ENCODE peak calls at places on chromosomes 1 and 21, in eight cellular contexts. A is neural progenitor cell, F is HCT116, J is GM23338, T is GM23248, Q is PC-3, O is hepatocyte, E is SK-N-SH. K is an unnamed sample. For H3K4me1, the result is how much of the 10 kb centered on the place peaks cover.

GRCh38 chr1:200362421-200362820 is 47.4 kb downstream of the ZNF281 start:
- DNase-seq in J (peak), A (peak), E (no peak), T (no peak), O (no peak), F (no peak), Q (no peak), K (no peak)

GRCh38 chr1:184060316-184060715 is 8.8 kb downstream of the TSEN15 start:
- DNase-seq in Q (no peak), T (peak), A (no peak), E (no peak), F (no peak), O (no peak), J (no peak), K (no peak)

GRCh38 chr1:100629391-100629790 is 90.2 kb upstream of the VCAM1 start:
- DNase-seq in A (no peak), Q (peak), F (no peak), E (no peak), J (no peak), T (peak), O (no peak), K (no peak)

GRCh38 chr1:228975238-228975929 is 240.1 kb downstream of the RHOU start:
- DNase-seq in J (no peak), A (no peak), O (no peak), E (no peak), F (no peak), T (no peak), Q (no peak), K (no peak)

GRCh38 chr21:39221997-39222486 is 38.8 kb upstream of the PSMG1 start:
- DNase-seq in Q (no peak), E (no peak), A (no peak), F (no peak), J (no peak), O (no peak), T (no peak), K (no peak)

GRCh38 chr1:206792939-206793607 is 20.8 kb upstream of the IL10 start:
- DNase-seq in A (no peak), E (no peak), T (no peak), O (no peak), F (no peak), Q (no peak), J (no peak), K (no peak)

GRCh38 chr1:244865028-244865371 is 657 bp upstream of the HNRNPU start:
- DNase-seq in Q (no peak), E (peak), A (peak), T (peak), J (peak), F (no peak), O (peak), K (no peak)

GRCh38 chr1:115291731-115292130 is 46.3 kb downstream of the NGF start:
- DNase-seq in J (no peak), F (no peak), E (no peak), T (no peak), Q (no peak), O (no peak), A (no peak), K (no peak)

GRCh38 chr1:25647863-25648262 is 31.3 kb downstream of the MAN1C1 start:
- DNase-seq in Q (no peak), E (no peak), O (no peak), J (no peak), F (no peak), T (no peak), A (no peak), K (no peak)

GRCh38 chr1:21262282-21263051 is 27.8 kb downstream of the ECE1 start:
- DNase-seq in A (peak), E (peak), T (peak), J (peak), O (peak), Q (no peak), F (no peak), K (no peak)

GRCh38 chr1:154994269-154994977 is 1.0 kb downstream of the LENEP start:
- DNase-seq in J (no peak), E (no peak), T (no peak), O (no peak), A (no peak), Q (no peak), F (no peak), K (peak)

GRCh38 chr1:53462769-53463501 is 3.7 kb downstream of the DMRTB1 start:
- DNase-seq in T (no peak), A (peak), J (no peak), F (no peak), E (peak), O (no peak), Q (no peak), K (no peak)

GRCh38 chr1:82423174-82423815 is 622.6 kb downstream of the ADGRL2 start:
- DNase-seq in A (no peak), T (no peak), O (no peak), J (no peak), Q (peak), E (no peak), F (no peak), K (no peak)

GRCh38 chr1:61054636-61055035 is 27.7 kb upstream of the NFIA start:
- DNase-seq in J (peak), Q (no peak), A (peak), T (no peak), E (no peak), F (no peak), O (no peak), K (no peak)

GRCh38 chr1:231828182-231828920 is 201.8 kb downstream of the DISC1 start:
- DNase-seq in Q (peak), F (peak), J (no peak), E (no peak), O (peak), A (no peak), T (peak), K (no peak)

GRCh38 chr1:23528245-23528978 is 2.6 kb downstream of the E2F2 start:
- DNase-seq in O (peak), F (peak), Q (peak), A (no peak), T (peak), J (no peak), E (peak), K (peak)
- H3K4me1 ChIP-seq in O (under half), F (half or more), Q (half or more), A (under half), T (under half), J (under half), E (under half), K (half or more)

DNA sequence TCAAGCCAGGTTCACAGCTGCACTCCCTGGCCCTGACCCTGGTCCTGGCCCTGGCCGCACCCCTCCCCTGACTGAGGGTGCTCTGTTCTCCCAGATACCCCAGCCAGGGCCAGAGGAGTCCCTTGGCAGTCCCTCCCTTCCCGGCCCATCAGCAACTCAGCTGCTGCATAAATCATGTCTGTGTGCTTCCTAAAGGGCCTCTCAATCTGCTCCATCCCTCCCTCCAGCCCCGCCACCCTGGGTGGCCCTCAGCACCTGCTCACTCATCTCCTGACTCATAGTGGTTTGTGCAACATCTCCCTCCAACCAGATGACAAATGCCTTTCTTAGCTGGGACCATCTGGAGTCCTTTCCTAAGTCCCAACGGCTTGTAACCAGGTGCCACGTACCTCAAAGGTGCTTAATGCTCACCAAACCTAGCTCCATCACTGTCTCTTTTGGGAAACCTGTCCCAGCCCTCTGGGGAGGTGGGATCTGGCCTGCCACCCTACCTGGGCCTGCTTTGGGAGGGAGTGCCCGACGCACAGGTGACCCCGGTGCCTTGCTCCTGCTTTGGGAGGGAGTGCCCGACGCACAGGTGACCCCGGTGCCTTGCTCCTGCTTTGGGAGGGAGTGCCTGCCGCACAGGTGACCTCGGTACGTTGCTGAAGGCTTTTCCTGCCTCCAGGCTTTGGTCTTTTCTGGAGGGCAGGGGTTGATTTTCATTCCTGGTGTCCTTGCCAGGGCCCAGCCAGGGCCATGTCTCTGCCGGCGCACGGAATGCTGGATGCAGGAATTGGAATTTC is 25.0 kb upstream of the C1orf174 start:
- DNase-seq in O (no peak), A (no peak), Q (peak), E (no peak), T (peak), J (no peak), F (no peak), K (no peak)
- TF ChIP-seq EZH2phosphoT487 in O (no peak), A (no peak), Q (no peak), E (no peak), T (no peak), J (no peak), F (no peak), K (no peak)

DNA sequence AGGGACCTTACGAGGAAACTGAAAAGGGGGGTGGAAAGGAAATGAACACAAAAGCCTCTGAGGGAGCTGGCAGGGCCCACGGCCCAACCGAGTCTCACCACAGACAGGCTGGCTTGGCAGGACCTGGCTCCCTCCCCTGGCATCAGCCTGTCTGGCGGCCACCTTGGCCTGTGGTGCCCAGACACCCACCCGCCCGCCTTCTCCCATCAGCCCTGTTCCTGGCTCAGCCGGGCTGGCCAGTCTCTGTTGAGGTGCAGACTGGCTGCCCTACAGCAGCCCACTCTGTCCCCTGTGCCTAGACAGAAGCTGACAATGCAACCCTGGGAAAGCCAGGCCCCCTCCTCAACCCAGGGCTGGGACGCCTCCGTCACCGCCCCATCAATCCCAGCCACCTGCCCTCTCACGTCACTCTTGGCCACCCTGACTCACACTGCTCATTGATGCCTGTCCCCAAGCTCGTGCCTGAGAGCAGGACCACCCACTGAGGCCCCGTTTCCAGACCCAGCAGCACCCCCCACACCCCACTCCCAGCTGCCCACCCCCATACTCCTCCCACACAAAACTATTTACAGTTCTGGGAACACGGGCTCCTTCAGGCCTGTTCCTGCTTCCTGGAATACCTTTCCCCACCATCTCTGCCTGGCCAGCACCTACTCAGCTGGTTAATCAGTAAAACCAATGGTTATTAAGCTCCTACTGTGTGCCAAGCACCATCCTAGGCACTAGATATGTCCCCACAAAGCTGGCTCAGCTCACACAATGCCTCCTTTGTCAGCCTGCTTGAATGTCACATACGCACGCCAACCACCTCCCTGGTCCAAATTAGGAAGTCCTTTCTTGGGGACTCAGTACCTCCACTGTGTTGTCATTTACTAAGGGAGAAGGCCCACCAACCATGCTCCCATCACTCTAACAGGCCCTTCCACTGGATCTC is 22.7 kb downstream of the SDC3 start:
- DNase-seq in T (no peak), A (no peak), Q (no peak), O (no peak), J (no peak), E (no peak), F (no peak), K (no peak)
- H3K4me1 ChIP-seq in T (under half), A (under half), Q (under half), O (under half), J (under half), E (under half), F (under half), K (under half)

DNA sequence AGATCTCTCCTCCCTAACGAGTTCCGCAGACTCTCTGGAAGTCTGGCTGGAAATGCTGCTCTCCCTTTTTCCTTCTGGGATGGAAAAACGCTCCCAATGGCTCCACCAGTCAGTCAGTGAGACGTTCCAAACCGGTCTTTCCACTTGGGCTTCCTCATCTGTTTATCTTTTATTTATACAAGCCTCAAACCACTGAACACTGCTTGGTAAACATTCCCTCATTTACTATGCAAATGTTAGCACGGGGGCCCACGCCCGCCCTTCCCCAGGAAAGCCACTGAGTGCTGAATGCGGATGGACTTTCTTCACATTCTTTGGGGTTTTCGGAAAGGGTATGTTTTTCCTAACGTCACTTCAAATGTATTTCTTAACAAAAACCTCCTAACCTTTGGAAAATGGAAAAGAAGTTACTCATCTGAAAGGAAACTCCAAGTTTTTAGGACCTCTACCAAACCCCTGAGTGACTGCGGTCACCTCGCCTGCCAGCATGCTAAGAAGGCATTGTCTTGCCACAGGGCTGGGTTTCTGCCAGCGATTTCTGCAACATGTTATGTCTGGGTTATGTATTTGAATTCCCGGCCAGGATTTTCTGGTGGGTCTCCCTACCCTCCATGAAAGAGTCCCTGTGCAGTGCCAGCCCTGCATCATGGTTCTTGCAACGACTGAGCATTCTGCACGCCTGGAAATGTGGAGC is 14.0 kb upstream of the UMODL1 start:
- DNase-seq in A (no peak), J (peak), O (peak), Q (peak), F (no peak), T (peak), E (no peak), K (no peak)
- TF ChIP-seq EZH2phosphoT487 in A (no peak), J (no peak), O (no peak), Q (no peak), F (no peak), T (no peak), E (no peak), K (no peak)

GRCh38 chr1:17188889-17189631 is 15.9 kb upstream of the PADI1 start:
- DNase-seq in A (no peak), Q (no peak), T (no peak), F (no peak), E (no peak), J (no peak), O (no peak), K (no peak)
- H3K4me1 ChIP-seq in A (under half), Q (under half), T (under half), F (under half), E (under half), J (under half), O (under half), K (under half)

GRCh38 chr1:179310721-179311120 is 17.1 kb downstream of the SOAT1 start:
- DNase-seq in A (no peak), F (no peak), Q (peak), T (peak), O (peak), E (no peak), J (no peak), K (no peak)
- TF ChIP-seq EZH2phosphoT487 in A (no peak), F (no peak), Q (no peak), T (no peak), O (no peak), E (no peak), J (no peak), K (no peak)

GRCh38 chr1:9118186-9118585 is 10.7 kb downstream of the GPR157 start:
- DNase-seq in E (no peak), Q (no peak), O (no peak), T (no peak), F (no peak), A (no peak), J (no peak), K (no peak)

GRCh38 chr1:9125325-9125724 is 3.6 kb downstream of the GPR157 start:
- DNase-seq in Q (no peak), E (no peak), A (no peak), F (no peak), O (no peak), T (no peak), J (no peak), K (peak)

GRCh38 chr1:9119745-9120144 is 9.2 kb downstream of the GPR157 start:
- DNase-seq in E (no peak), O (no peak), T (no peak), J (no peak), Q (no peak), F (no peak), A (no peak), K (no peak)

GRCh38 chr1:9120312-9120958 is 8.5 kb downstream of the GPR157 start:
- DNase-seq in J (no peak), F (no peak), A (no peak), O (no peak), T (no peak), Q (no peak), E (no peak), K (no peak)

DNA sequence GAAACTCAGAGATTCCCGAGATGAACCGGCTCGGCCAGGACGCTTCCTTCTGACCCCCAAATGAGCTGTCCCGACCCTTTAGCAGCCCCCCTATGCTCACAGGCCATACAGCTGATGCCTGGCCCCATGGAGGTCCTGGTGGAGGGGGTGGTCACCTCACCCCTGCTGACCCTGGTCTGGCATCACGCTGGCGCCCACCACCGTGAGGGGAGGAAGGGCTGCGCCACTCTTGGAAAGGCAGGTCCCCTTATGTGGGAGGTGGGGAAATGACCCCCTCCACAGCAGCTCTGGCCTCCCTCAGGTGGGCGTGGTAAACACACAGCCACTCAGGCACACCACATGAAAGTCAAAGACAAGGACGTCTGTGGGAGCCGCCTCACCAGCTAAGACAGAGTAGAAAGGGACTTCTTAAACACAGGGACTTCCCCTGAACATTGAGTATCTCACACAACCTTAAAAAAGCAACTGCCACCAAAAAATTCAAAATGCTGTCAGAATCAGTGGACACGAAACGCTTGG is 7.0 kb downstream of the GPR157 start:
- DNase-seq in A (no peak), T (no peak), O (no peak), F (no peak), E (no peak), J (no peak), Q (no peak), K (no peak)
- H3K4me1 ChIP-seq in A (under half), T (under half), O (under half), F (under half), E (under half), J (under half), Q (under half), K (under half)

DNA sequence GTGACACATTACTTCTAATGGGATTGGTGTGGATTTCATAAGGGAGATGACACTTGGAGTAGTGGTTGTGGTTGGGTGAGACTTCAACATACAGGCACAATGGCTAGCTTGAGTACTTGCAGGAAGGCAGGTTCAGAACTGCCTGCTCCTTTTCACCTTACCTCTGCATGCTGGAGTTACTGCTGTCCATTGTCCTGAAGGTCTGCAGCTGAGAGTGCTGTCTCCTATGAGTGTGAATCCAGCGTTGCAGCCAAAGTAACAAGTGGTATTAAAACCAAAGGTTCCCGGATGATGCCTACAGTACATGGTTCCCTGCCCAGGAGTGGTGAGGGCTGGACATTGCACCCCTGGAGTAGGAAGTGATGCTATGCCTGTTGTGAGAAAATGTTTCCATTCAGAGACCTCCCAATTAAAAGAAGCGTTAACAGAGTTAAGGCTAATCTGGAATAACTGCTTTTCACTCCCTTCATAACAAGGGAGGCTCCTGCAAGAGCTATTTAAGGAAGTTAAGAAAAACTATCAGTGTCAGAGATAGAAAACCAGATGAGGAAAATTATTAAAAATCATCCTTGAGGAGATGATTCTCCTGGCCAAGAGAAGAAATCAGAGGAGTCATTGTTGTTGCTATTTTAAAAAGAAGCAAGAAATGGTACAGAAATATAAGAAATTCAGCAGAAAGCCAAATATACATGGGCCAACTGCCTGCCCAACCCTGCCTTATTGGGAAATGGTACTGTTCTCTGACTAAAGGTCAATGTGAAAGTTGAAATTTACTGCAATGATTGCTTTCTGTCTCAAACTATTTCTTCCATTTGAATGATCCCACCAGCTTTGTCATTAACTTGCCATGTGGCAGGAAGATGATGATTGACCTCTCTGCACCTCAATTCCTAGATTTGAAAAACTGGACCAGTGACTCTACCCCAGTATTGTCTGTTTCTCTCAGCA is 9.8 kb upstream of the F5 start:
- DNase-seq in E (no peak), F (no peak), T (peak), O (peak), A (peak), J (peak), Q (peak), K (no peak)
- TF ChIP-seq EZH2phosphoT487 in E (no peak), F (no peak), T (no peak), O (no peak), A (no peak), J (no peak), Q (no peak), K (no peak)

K was measured in OCI-LY7.